ENCODE peak calls at places on chromosomes 4 and X, in seven cellular contexts. M, R, I, K, O, C and Z are unnamed samples.

GRCh38 chr4:105971032-105971431 is 75.8 kb downstream of the NPNT start:
- DNase-seq in C (no peak), K (no peak), M (no peak), O (no peak), I (no peak), R (no peak), Z (no peak)

GRCh38 chr4:174210354-174210753 is 73.1 kb downstream of the FBXO8 start:
- DNase-seq in R (peak), I (no peak), M (no peak), O (no peak), C (no peak), K (no peak), Z (no peak)

GRCh38 chrX:71579136-71579989 is 1.1 kb downstream of the GCNA start:
- DNase-seq in O (no peak), R (peak), K (no peak), M (no peak), C (no peak), I (no peak), Z (no peak)

GRCh38 chr4:98659741-98660507 is 1.5 kb upstream of the TSPAN5 start:
- DNase-seq in M (no peak), O (no peak), C (no peak), R (no peak), K (no peak), I (no peak), Z (no peak)

GRCh38 chr4:67682266-67682665 is 18.7 kb downstream of the UBA6 start:
- DNase-seq in R (no peak), C (no peak), O (no peak), I (no peak), K (no peak), M (no peak), Z (no peak)

GRCh38 chr4:39814403-39815185 is 116.7 kb downstream of the UBE2K start:
- DNase-seq in I (no peak), R (peak), C (no peak), K (no peak), O (peak), M (no peak), Z (peak)

GRCh38 chrX:37863728-37864127 is 16.4 kb upstream of the DYNLT3 start:
- DNase-seq in R (peak), C (no peak), M (no peak), K (no peak), O (no peak), I (no peak), Z (no peak)

GRCh38 chr4:156692016-156692415 is 279.6 kb downstream of the PDGFC start:
- DNase-seq in O (no peak), R (peak), M (no peak), C (no peak), K (no peak), I (no peak), Z (no peak)

GRCh38 chrX:152915541-152916241 is 17.8 kb downstream of the ZNF185 start:
- DNase-seq in R (peak), I (no peak), C (no peak), K (no peak), M (no peak), O (no peak), Z (no peak)

GRCh38 chr4:15233626-15234025 is 194.2 kb upstream of the C1QTNF7 start:
- DNase-seq in R (no peak), K (no peak), O (peak), C (no peak), I (no peak), M (no peak), Z (no peak)

GRCh38 chr4:1351854-1352633 is 5.0 kb downstream of the UVSSA start:
- DNase-seq in O (peak), C (peak), M (peak), R (peak), K (peak), I (peak), Z (peak)

GRCh38 chrX:118536687-118537461 is 41.3 kb downstream of the DOCK11 start:
- DNase-seq in O (peak), R (peak), K (no peak), C (no peak), I (no peak), M (no peak), Z (peak)

GRCh38 chrX:39000802-39001201 is 199.5 kb downstream of the MID1IP1 start:
- DNase-seq in O (no peak), K (no peak), I (no peak), M (no peak), C (no peak), R (no peak), Z (no peak)

GRCh38 chr4:28357985-28358384 is 1497.3 kb downstream of the STIM2 start:
- DNase-seq in I (no peak), M (no peak), C (no peak), O (no peak), K (no peak), R (peak), Z (no peak)

GRCh38 chr4:128846063-128846462 is 36.6 kb downstream of the JADE1 start:
- DNase-seq in K (no peak), O (no peak), R (no peak), C (no peak), I (no peak), M (no peak), Z (no peak)

GRCh38 chr4:72390409-72390808 is 178.6 kb downstream of the ADAMTS3 start:
- DNase-seq in K (no peak), M (no peak), R (no peak), O (no peak), C (no peak), I (no peak), Z (no peak)

GRCh38 chrX:84155938-84156337 is 32.1 kb downstream of the RPS6KA6 start:
- DNase-seq in K (no peak), I (no peak), O (no peak), M (no peak), R (no peak), C (no peak), Z (no peak)

GRCh38 chrX:23637187-23637586 is 30.1 kb upstream of the PRDX4 start:
- DNase-seq in O (no peak), K (no peak), I (no peak), C (no peak), R (no peak), M (no peak), Z (no peak)

GRCh38 chr4:75820676-75821075 is 81.6 kb downstream of the PPEF2 start:
- DNase-seq in M (no peak), C (no peak), K (no peak), R (no peak), O (no peak), I (no peak), Z (no peak)

GRCh38 chrX:69137911-69138310 is 27.3 kb downstream of the PJA1 start:
- DNase-seq in M (no peak), I (no peak), K (no peak), R (no peak), O (no peak), C (no peak), Z (no peak)

GRCh38 chrX:75547137-75547536 is 24.3 kb upstream of the ZDHHC15 start:
- DNase-seq in I (no peak), K (no peak), C (no peak), R (no peak), O (no peak), M (no peak), Z (no peak)

GRCh38 chr4:73662709-73663546 is 42.7 kb upstream of the RASSF6 start:
- DNase-seq in C (no peak), M (no peak), O (no peak), I (no peak), K (no peak), R (peak), Z (no peak)

GRCh38 chr4:161457311-161457710 is 706.5 kb downstream of the FSTL5 start:
- DNase-seq in I (no peak), O (no peak), M (no peak), R (no peak), K (no peak), C (no peak), Z (no peak)
- H3K27ac ChIP-seq in I (no peak), O (no peak), M (no peak), R (no peak), K (no peak), C (no peak), Z (no peak)

GRCh38 chr4:169644802-169645201 is 24.4 kb downstream of the CLCN3 start:
- DNase-seq in M (no peak), R (no peak), I (no peak), K (no peak), O (no peak), C (no peak), Z (no peak)

GRCh38 chr4:169650227-169650936 is 30.0 kb downstream of the CLCN3 start:
- DNase-seq in C (no peak), M (no peak), I (no peak), O (no peak), R (no peak), K (no peak), Z (no peak)

GRCh38 chr4:169652535-169652934 is 32.2 kb downstream of the CLCN3 start:
- DNase-seq in C (no peak), O (no peak), I (no peak), R (no peak), M (no peak), K (no peak), Z (no peak)

GRCh38 chr4:169645627-169646026 is 25.2 kb downstream of the CLCN3 start:
- DNase-seq in C (no peak), M (no peak), O (no peak), K (no peak), I (no peak), R (no peak), Z (no peak)

DNA sequence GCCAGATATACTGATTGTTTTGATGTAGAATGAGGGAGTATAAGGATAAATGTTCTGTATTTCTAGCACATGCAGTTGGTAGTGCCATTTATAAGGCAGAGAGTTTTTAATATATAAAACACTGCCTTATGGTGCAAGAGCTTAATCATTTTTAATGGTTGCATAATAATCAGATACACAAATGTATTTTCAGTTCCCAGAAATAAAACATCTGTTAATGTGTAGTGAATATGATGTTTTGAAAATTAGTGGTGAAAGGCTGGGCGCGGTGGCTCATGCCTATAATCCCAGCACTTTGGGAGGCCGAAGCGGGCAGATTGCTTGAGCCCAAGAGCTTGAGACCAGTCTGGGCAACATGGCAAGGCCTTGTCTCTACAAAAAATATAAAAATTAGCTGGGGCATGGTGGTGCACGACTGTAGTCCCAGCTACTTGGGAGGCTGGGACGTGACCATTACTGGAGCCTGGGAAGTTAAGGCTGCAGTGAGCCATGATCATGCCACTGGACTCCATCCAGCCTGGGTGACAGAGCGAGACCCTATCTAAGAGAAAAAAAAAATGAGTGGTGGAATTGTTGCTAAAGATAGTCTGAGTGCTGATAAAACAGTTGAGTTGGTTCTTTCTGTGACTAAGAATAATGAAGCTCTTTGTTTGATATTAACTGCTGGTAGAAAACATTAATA is 29.3 kb downstream of the CLCN3 start:
- DNase-seq in C (no peak), K (no peak), O (no peak), R (no peak), I (no peak), M (no peak), Z (no peak)
- H3K27ac ChIP-seq in C (peak), K (no peak), O (no peak), R (no peak), I (peak), M (peak), Z (no peak)

GRCh38 chrX:8748855-8749254 is 16.9 kb upstream of the ANOS1 start:
- DNase-seq in O (peak), M (no peak), C (no peak), I (no peak), K (no peak), R (peak), Z (no peak)

GRCh38 chrX:8755116-8755515 is 23.2 kb upstream of the ANOS1 start:
- DNase-seq in O (no peak), M (no peak), I (no peak), C (no peak), K (no peak), R (peak), Z (no peak)

DNA sequence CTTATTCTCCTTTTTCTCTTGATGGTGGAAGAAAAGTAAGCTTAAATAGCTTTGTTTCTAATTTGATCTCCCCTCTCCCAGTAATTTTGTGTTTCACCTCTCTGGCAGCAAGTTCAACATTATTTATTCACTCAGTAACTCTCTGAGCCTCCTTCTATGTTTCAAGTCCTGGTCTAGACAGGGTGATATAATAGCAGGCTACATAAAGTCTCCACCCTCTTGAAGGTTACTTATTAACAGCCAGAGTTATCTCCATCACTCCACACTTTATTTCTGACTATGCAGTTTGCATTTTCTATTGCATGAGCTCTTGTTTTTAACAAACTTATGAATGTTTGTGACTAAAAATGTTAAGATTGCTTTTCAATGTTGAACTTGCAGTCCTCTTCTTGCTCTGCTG is 17.8 kb upstream of the ANOS1 start:
- DNase-seq in O (no peak), K (no peak), C (no peak), M (no peak), I (no peak), R (no peak), Z (no peak)
- H3K27ac ChIP-seq in O (no peak), K (no peak), C (no peak), M (no peak), I (no peak), R (no peak), Z (no peak)

DNA sequence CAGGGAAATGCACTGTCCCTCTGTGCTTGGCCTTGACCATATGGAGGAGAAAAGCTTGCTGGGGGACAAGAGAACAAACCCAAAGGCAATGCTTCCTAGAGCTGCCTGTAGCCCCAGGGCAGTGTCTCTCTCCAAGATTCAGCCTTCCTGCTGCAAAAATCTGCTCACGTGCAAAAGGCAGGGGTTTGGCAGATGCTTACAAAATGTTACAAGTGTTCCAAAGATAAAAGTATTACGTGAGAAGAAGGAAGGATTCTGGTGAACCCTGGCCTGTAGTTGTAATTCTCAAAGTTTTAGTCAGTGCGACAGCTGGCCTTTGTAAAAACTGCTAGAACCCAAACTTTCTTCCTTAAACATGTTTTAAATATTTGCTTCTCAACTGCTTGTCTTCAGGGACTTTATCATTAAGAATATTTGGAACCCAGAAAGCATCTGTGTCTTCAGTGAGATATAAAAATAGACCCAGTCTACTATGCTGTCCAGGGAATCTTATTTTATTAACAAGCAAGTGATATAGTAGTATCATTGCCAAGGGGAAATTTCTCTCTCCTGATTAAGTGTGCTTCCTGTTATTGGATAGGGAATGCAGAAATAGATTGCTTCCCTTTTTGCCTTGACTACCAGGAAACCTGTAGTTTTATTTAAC is 232.3 kb downstream of the FRMPD4 start:
- DNase-seq in K (no peak), O (no peak), M (no peak), C (no peak), I (no peak), R (peak), Z (no peak)
- H3K27ac ChIP-seq in K (no peak), O (no peak), M (no peak), C (no peak), I (no peak), R (no peak), Z (no peak)

DNA sequence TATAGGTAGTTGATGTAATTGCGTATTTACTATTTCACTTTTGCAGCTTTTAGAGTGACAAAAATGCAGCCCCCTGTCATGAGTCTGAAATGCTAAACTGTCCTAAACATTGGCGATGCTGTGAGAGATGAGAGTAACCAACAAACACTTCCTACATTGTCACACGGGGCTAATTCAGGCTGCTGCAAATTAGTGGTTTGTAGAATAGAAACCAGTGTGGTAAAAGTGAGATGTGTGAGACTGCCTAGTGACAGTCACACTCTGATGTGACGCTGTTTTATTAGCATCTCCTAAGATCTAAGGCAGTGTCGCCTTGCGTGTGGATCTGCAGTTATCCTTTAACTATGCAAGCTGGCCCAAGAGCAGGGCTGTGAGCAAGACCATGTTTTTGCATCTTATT is 800.2 kb upstream of the TENM3 start:
- DNase-seq in K (no peak), C (no peak), R (peak), O (no peak), I (no peak), M (no peak), Z (no peak)
- H3K27ac ChIP-seq in K (no peak), C (no peak), R (no peak), O (no peak), I (no peak), M (no peak), Z (no peak)

GRCh38 chr4:23485793-23486192 is 404.1 kb downstream of the PPARGC1A start:
- DNase-seq in C (no peak), R (no peak), I (no peak), K (no peak), O (no peak), M (no peak), Z (no peak)

GRCh38 chr4:23483320-23483958 is 406.4 kb downstream of the PPARGC1A start:
- DNase-seq in R (no peak), M (no peak), I (no peak), C (no peak), O (no peak), K (no peak), Z (no peak)

DNA sequence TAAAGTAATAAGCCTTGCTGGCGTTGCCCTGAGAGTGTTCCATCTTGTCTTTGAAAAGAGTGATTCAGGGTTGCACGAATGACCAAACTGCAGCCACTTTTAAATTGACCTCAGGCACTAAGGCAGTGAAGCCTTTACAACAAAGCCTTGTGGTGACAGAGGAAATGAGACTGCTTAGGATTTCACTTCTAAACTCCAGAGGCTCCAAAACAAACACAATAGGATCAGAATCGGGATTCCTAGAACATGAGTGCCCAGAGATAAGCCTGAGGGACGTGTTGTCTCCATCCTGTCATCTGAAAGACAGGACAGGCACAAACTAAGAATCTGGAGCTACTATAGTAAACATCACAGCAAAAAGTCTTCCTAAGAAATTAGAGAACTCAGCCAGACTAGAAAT is 405.2 kb downstream of the PPARGC1A start:
- DNase-seq in O (no peak), K (no peak), R (peak), I (no peak), M (no peak), C (no peak), Z (no peak)
- H3K27ac ChIP-seq in O (no peak), K (no peak), R (no peak), I (no peak), M (no peak), C (peak), Z (no peak)

GRCh38 chr4:7127591-7127990 is 59.7 kb upstream of the GRPEL1 start:
- DNase-seq in C (no peak), M (no peak), O (no peak), R (no peak), K (no peak), I (no peak), Z (no peak)
- H3K27ac ChIP-seq in C (no peak), M (no peak), O (no peak), R (no peak), K (no peak), I (no peak), Z (no peak)

DNA sequence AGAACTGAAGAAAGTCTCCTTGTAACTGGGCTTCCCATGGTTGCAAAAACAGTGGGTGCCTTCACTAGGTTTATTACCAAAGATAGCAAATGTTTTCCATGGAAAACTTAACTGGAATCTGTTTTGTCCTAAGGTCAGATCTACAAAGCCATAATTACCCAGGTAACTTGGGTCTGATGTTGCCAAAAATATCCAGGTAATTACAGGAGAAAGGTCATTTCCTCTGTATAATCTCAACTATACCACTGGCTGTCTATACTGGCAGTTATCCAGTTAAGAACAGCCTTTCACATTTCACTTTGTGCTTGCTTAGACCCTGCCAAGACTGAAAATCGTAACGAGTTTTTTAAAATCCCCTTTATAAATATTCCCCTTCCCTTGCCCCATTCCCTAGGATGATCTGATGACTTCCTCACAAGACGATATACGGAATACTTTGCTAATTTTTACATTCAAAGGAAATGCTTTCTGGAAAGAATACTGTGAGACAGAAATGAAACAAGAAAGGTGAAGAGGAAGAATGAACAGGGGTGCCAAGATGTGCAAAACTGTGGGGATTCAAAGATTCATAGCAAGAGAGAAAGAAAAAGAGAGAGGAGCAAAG is 105.5 kb downstream of the MAML3 start:
- DNase-seq in C (no peak), M (no peak), I (no peak), O (no peak), K (no peak), R (no peak), Z (no peak)
- H3K27ac ChIP-seq in C (peak), M (peak), I (peak), O (peak), K (no peak), R (peak), Z (no peak)

DNA sequence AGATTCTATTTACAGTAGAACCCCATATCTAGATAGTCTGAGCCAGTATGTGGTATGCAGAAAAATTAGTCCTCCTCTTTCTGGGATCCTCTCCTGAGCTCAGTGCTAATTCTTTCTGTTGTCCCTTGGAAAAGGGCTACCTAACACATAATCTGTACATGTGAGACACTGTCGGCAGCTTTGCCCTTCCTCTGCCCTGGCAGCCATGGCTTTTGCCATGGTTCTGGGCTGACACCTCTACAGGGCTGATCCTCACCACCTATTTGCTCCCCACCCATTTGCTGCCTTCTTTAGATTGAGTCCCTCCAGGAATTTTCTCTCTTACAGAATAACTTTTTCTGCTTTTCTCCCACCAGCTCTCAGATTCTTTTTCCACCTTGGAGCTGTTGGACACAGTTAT is 64.7 kb upstream of the MAP9 start:
- DNase-seq in R (no peak), M (no peak), O (no peak), C (no peak), K (peak), I (no peak), Z (no peak)
- H3K27ac ChIP-seq in R (no peak), M (peak), O (no peak), C (no peak), K (no peak), I (no peak), Z (no peak)